ENCODE peak calls at places on chromosomes 5 and 9, in seven cellular contexts. F, S, V, L, X, B and D are unnamed samples.

GRCh38 chr5:113067635-113068344 is 91.2 kb downstream of the DCP2 start:
- DNase-seq in F (no peak), S (no peak), V (no peak), L (no peak), X (no peak), B (no peak), D (no peak)

GRCh38 chr9:87327567-87328125 is 170.0 kb upstream of the DAPK1 start:
- DNase-seq in F (no peak), S (no peak), V (no peak), L (no peak), X (no peak), B (no peak), D (no peak)

GRCh38 chr9:94906713-94907112 is 180.2 kb downstream of the AOPEP start:
- DNase-seq in F (peak; percentile 45), S (no peak), V (no peak), L (no peak), X (no peak), B (no peak), D (no peak)

GRCh38 chr9:114017741-114018715 is 60.1 kb downstream of the AMBP start:
- DNase-seq in F (no peak), S (no peak), V (no peak), L (peak; percentile 13), X (no peak), B (peak; percentile 2), D (no peak)

GRCh38 chr5:141848771-141849370 is 29.3 kb downstream of the PCDH1 start:
- DNase-seq in F (peak; percentile 71), S (no peak), V (peak; percentile 45), L (peak; percentile 74), X (peak; percentile 83), B (no peak), D (no peak)

GRCh38 chr9:1046639-1047604 is 3.2 kb upstream of the DMRT2 start:
- DNase-seq in F (no peak), S (no peak), V (no peak), L (no peak), X (no peak), B (no peak), D (no peak)

GRCh38 chr9:6889868-6890267 is 132.1 kb downstream of the KDM4C start:
- DNase-seq in F (no peak), S (no peak), V (no peak), L (no peak), X (no peak), B (no peak), D (no peak)

GRCh38 chr5:145718956-145719355 is 116.2 kb downstream of the PRELID2 start:
- DNase-seq in F (peak; percentile 22), S (no peak), V (no peak), L (no peak), X (no peak), B (no peak), D (no peak)

GRCh38 chr9:18250051-18250450 is 223.9 kb upstream of the ADAMTSL1 start:
- DNase-seq in F (no peak), S (no peak), V (no peak), L (no peak), X (no peak), B (no peak), D (no peak)